ENCODE peak calls at places on chromosomes 11 and 22, in five cellular contexts. W, K, J, C and I are unnamed samples.

GRCh38 chr11:92224394-92225205 is at the start of gene FAT3:
- DNase-seq in C (no peak), J (no peak), K (no peak), W (peak), I (no peak)

GRCh38 chr11:69108030-69108429 is 47.7 kb upstream of the SMIM38 start:
- DNase-seq in K (no peak), J (no peak), C (no peak), W (no peak), I (no peak)

GRCh38 chr22:26667140-26667539 is 9.8 kb downstream of the MIAT start:
- DNase-seq in C (no peak), K (no peak), W (no peak), J (no peak), I (no peak)

GRCh38 chr22:43474161-43475101 is 62.6 kb downstream of the MPPED1 start:
- DNase-seq in C (no peak), J (peak), W (no peak), K (no peak), I (no peak)

GRCh38 chr11:114478768-114479167 is 39.5 kb downstream of the REXO2 start:
- DNase-seq in J (peak), C (no peak), W (peak), K (no peak), I (no peak)

GRCh38 chr11:45828996-45829395 is 18.3 kb upstream of the CRY2 start:
- DNase-seq in J (no peak), K (no peak), C (no peak), W (no peak), I (no peak)

GRCh38 chr11:6703247-6704063 is 20.3 kb upstream of the MRPL17 start:
- DNase-seq in W (peak), J (peak), C (peak), K (no peak), I (peak)

GRCh38 chr11:68911731-68912130 is 8.0 kb downstream of the IGHMBP2 start:
- DNase-seq in J (no peak), K (no peak), C (no peak), W (no peak), I (no peak)

GRCh38 chr11:121634889-121635288 is 182.1 kb upstream of the SORL1-AS1 start:
- DNase-seq in W (no peak), K (no peak), C (no peak), J (no peak), I (no peak)

GRCh38 chr11:87290304-87290922 is 252.7 kb downstream of the TMEM135 start:
- DNase-seq in C (no peak), J (peak), W (peak), K (no peak), I (no peak)

GRCh38 chr11:46520971-46521745 is 72.7 kb downstream of the AMBRA1 start:
- DNase-seq in W (peak), J (no peak), K (no peak), C (no peak), I (no peak)

GRCh38 chr11:88618716-88619462 is 281.4 kb upstream of the CTSC start:
- DNase-seq in W (no peak), J (no peak), K (no peak), C (no peak), I (no peak)

GRCh38 chr22:17783773-17784480 is 9.7 kb upstream of the BID start:
- DNase-seq in K (no peak), C (no peak), W (no peak), J (no peak), I (no peak)
- TF ChIP-seq POLR2AphosphoS5 in K (no peak), C (no peak), W (no peak), J (no peak), I (no peak)

DNA sequence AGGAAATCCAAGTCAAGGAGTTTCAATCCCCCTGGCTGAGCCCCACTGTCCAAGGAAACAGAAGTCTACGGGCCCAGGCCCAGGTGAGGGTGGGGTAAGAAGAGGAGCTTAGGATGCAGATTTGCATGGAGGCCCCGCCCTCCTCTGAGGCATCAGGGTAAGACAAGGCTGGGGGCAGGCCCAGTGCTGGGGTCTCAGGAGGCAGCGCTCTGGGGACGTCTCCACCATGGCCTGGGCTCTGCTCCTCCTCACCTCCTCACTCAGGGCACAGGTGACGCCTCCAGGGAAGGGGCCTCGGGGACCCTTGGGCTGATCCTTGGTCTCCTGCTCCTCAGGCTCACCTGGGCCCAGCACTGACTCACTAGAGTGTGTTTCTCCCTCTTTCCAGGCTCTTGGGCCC is 31.3 kb upstream of the IGLL5 start:
- DNase-seq in C (no peak), J (no peak), K (no peak), W (peak), I (no peak)
- TF ChIP-seq POLR2AphosphoS5 in C (no peak), J (no peak), K (no peak), W (no peak), I (no peak)

DNA sequence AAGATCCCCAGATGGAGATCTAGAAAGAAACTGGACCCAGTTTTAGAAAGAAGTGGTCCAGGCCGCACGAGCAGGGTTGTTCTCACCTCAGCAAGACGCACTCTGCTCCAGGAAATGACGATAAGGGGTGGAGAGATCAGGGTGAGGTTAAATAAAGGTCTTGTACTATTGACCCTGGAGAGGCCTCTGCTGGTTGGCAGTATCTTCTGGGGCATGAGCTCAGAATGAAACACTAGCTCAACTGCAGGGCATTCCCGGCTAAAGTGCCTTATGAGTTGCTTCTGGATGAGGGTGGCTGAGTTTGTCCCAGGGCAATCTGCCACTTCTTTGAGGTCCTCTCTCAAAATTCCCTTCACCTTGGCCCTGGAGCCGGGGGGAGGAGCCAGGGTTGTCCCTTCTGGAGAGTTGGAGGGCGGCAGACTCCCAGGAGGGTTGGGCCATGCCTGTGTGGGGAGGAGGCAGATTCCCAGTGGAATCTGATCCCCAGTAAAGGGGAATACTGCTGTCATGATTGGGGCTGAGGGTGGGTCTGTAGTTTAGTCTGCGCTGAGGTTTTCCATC is 10.9 kb downstream of the USP2 start:
- DNase-seq in J (peak), K (no peak), W (no peak), C (no peak), I (no peak)
- TF ChIP-seq POLR2AphosphoS5 in J (no peak), K (no peak), W (no peak), C (no peak), I (no peak)

GRCh38 chr22:41048791-41049717 is 43.3 kb upstream of the EP300 start:
- DNase-seq in C (peak), J (peak), K (no peak), W (peak), I (peak)
- TF ChIP-seq POLR2AphosphoS5 in C (no peak), J (peak), K (peak), W (no peak), I (no peak)